ENCODE peak calls at places on chromosome X, in seven cellular contexts. U is cardiac muscle cell; A is HEK293T; I is CMK; R is kidney epithelial cell; E is right cardiac atrium; Y is effector CD4-positive, alpha-beta T cell. M is an unnamed sample.

GRCh38 chrX:25156323-25156722 is 140.6 kb upstream of the ARX start:
- DNase-seq in Y (no peak), E (no peak), A (no peak), U (no peak), I (no peak), R (no peak), M (no peak)

GRCh38 chrX:133897593-133898163 is 87.7 kb downstream of the GPC3 start:
- DNase-seq in R (no peak), A (no peak), E (no peak), Y (no peak), I (no peak), U (no peak), M (no peak)

GRCh38 chrX:70089575-70090297 is 27.5 kb downstream of the OTUD6A start:
- DNase-seq in A (no peak), E (no peak), Y (no peak), R (peak; percentile 7), U (no peak), I (no peak), M (no peak)

GRCh38 chrX:107677501-107677901 is 49.2 kb downstream of the PRPS1 start:
- DNase-seq in I (no peak), R (no peak), E (no peak), A (no peak), U (peak; percentile 29), Y (no peak), M (no peak)

GRCh38 chrX:11423362-11423818 is 130.2 kb downstream of the AMELX start:
- DNase-seq in Y (no peak), I (peak; percentile 52), A (no peak), E (peak; percentile 8), U (no peak), R (peak; percentile 34), M (no peak)

GRCh38 chrX:72123471-72124185 is 8.1 kb downstream of the RTL5 start:
- DNase-seq in R (no peak), A (peak; percentile 44), E (peak; percentile 71), U (peak; percentile 55), I (no peak), Y (no peak), M (peak; percentile 17)

GRCh38 chrX:9757366-9757765 is 8.3 kb downstream of the GPR143 start:
- DNase-seq in I (no peak), U (no peak), E (no peak), Y (no peak), R (no peak), A (no peak), M (no peak)

GRCh38 chrX:153917814-153918213 is 8.2 kb downstream of the ARHGAP4 start:
- DNase-seq in Y (no peak), U (no peak), A (no peak), R (no peak), I (no peak), E (no peak), M (no peak)

GRCh38 chrX:55710701-55711100 is 6.8 kb upstream of the RRAGB start:
- DNase-seq in E (no peak), A (no peak), Y (no peak), U (no peak), R (peak; percentile 28), I (no peak), M (no peak)

GRCh38 chrX:131393426-131393825 is 104.3 kb upstream of the IGSF1 start:
- DNase-seq in Y (no peak), E (no peak), U (no peak), I (no peak), A (no peak), R (no peak), M (no peak)

GRCh38 chrX:103585421-103586313 is at the start of gene TCEAL4:
- DNase-seq in Y (no peak), U (peak; percentile 63), A (peak; percentile 76), R (no peak), I (no peak), E (peak; percentile 57), M (peak; percentile 35)

GRCh38 chrX:34875204-34875603 is 67.4 kb upstream of the FAM47B start:
- DNase-seq in A (no peak), U (no peak), Y (no peak), R (peak; percentile 26), I (no peak), E (no peak), M (no peak)

GRCh38 chrX:52995974-52996304 is 37.6 kb upstream of the FAM156A start:
- DNase-seq in U (no peak), Y (no peak), I (no peak), E (no peak), R (no peak), A (no peak), M (no peak)

GRCh38 chrX:40484408-40485091 is 96.2 kb upstream of the ATP6AP2 start:
- DNase-seq in Y (no peak), E (no peak), I (no peak), R (no peak), U (peak; percentile 60), A (no peak), M (no peak)